ENCODE peak calls at places on chromosomes 4 and X, in nine cellular contexts. D, I, M, U, H, F, S, Z and X are unnamed samples.

GRCh38 chrX:82765806-82766205 is 742.3 kb upstream of the POU3F4 start:
- DNase-seq in S (peak; percentile 24), D (no peak), U (no peak), M (no peak), Z (no peak), I (peak; percentile 72), H (no peak), F (no peak), X (no peak)

GRCh38 chr4:7929530-7929951 is 10.1 kb downstream of the AFAP1 start:
- DNase-seq in F (no peak), U (no peak), H (no peak), D (peak; percentile 35), M (no peak), S (peak; percentile 84), I (no peak), Z (peak; percentile 72), X (no peak)

GRCh38 chr4:151325320-151326246 is at the start of gene SH3D19:
- DNase-seq in F (peak; percentile 62), U (peak; percentile 62), H (peak; percentile 80), I (peak; percentile 58), M (peak; percentile 81), D (peak; percentile 58), Z (peak; percentile 79), S (peak; percentile 85), X (peak; percentile 80)

GRCh38 chr4:38160487-38161207 is 200.4 kb downstream of the PTTG2 start:
- DNase-seq in M (peak; percentile 99), F (peak; percentile 99), I (peak; percentile 97), H (no peak), S (peak; percentile 96), D (no peak), Z (no peak), U (peak; percentile 94), X (no peak)

GRCh38 chrX:120769576-120770341 is 105.9 kb downstream of the CT47B1 start:
- DNase-seq in H (no peak), M (peak; percentile 81), Z (no peak), I (peak; percentile 71), D (no peak), S (peak; percentile 85), F (peak; percentile 83), U (peak; percentile 49), X (no peak)

GRCh38 chrX:152907084-152907651 is 9.3 kb downstream of the ZNF185 start:
- DNase-seq in D (peak; percentile 64), U (peak; percentile 93), Z (no peak), I (peak; percentile 42), S (no peak), M (peak; percentile 73), H (no peak), F (peak; percentile 80), X (peak; percentile 82)

GRCh38 chrX:40644175-40644574 is 3.2 kb downstream of the CXorf38 start:
- DNase-seq in F (peak; percentile 64), S (no peak), H (no peak), Z (no peak), I (peak; percentile 75), U (no peak), D (no peak), M (peak; percentile 76), X (no peak)

GRCh38 chr4:42519803-42520417 is 122.6 kb downstream of the SHISA3 start:
- DNase-seq in D (peak; percentile 36), F (peak; percentile 53), I (peak; percentile 67), Z (no peak), H (no peak), S (peak; percentile 59), U (peak; percentile 12), M (peak; percentile 77), X (no peak)

GRCh38 chr4:153486281-153487151 is 20.4 kb downstream of the TMEM131L start:
- DNase-seq in H (no peak), Z (no peak), I (peak; percentile 70), S (peak; percentile 86), M (peak; percentile 83), D (peak; percentile 35), U (peak; percentile 91), F (peak; percentile 74), X (no peak)

GRCh38 chrX:110219920-110220319 is 98.0 kb downstream of the AMMECR1 start:
- DNase-seq in F (peak; percentile 77), U (peak; percentile 44), D (no peak), S (peak; percentile 45), H (no peak), M (peak; percentile 56), Z (no peak), I (peak; percentile 59), X (no peak)

GRCh38 chr4:149344436-149344835 is 471.2 kb downstream of the IQCM start:
- DNase-seq in U (peak; percentile 77), M (peak; percentile 88), F (peak; percentile 93), H (no peak), Z (no peak), S (peak; percentile 62), I (peak; percentile 68), D (no peak), X (no peak)

GRCh38 chr4:53941331-53941730 is 123.1 kb downstream of the CHIC2 start:
- DNase-seq in F (no peak), Z (no peak), U (no peak), I (no peak), M (no peak), S (no peak), H (no peak), D (no peak), X (no peak)

GRCh38 chr4:129455462-129455861 is 359.5 kb downstream of the C4orf33 start:
- DNase-seq in S (peak; percentile 4), F (no peak), H (no peak), D (no peak), I (no peak), M (no peak), Z (no peak), U (no peak), X (no peak)

GRCh38 chr4:145345401-145345800 is 136.3 kb upstream of the SMAD1 start:
- DNase-seq in I (no peak), S (no peak), U (peak; percentile 84), D (no peak), Z (no peak), H (no peak), F (no peak), M (no peak), X (no peak)

GRCh38 chr4:145339075-145339725 is 142.5 kb upstream of the SMAD1 start:
- DNase-seq in D (no peak), F (no peak), U (no peak), Z (no peak), H (no peak), I (no peak), S (no peak), M (no peak), X (no peak)

GRCh38 chr4:145341381-145341780 is 140.3 kb upstream of the SMAD1 start:
- DNase-seq in F (no peak), Z (no peak), M (no peak), S (no peak), H (no peak), I (no peak), D (no peak), U (no peak), X (no peak)

GRCh38 chr4:145346081-145346480 is 135.6 kb upstream of the SMAD1 start:
- DNase-seq in Z (no peak), F (no peak), S (no peak), I (no peak), U (no peak), D (no peak), M (no peak), H (no peak), X (no peak)

GRCh38 chr4:145340071-145340695 is 141.5 kb upstream of the SMAD1 start:
- DNase-seq in M (no peak), D (peak; percentile 51), U (no peak), H (no peak), Z (no peak), S (no peak), I (no peak), F (no peak), X (no peak)
- TF ChIP-seq CTCF in M (no peak), D (no peak), U (no peak), H (no peak), Z (no peak), S (no peak), I (no peak), F (no peak), X (no peak)

GRCh38 chr4:115234405-115235093 is 121.1 kb upstream of the NDST4 start:
- DNase-seq in F (peak; percentile 4), H (no peak), S (peak; percentile 28), Z (no peak), M (no peak), I (no peak), D (no peak), U (no peak), X (no peak)
- TF ChIP-seq CTCF in F (peak; percentile 15), H (no peak), S (peak; percentile 40), Z (peak; percentile 41), M (no peak), I (no peak), D (no peak), U (peak; percentile 16), X (peak; percentile 80)

GRCh38 chr4:6329478-6330383 is 60.1 kb downstream of the WFS1 start:
- DNase-seq in D (no peak), Z (no peak), M (no peak), H (no peak), F (no peak), U (no peak), S (no peak), I (no peak), X (no peak)

GRCh38 chr4:6331468-6331867 is 61.8 kb downstream of the WFS1 start:
- DNase-seq in I (no peak), U (no peak), H (no peak), F (no peak), Z (no peak), D (no peak), S (no peak), M (no peak), X (no peak)

GRCh38 chr4:6330384-6330767 is 60.7 kb downstream of the WFS1 start:
- DNase-seq in H (no peak), U (no peak), D (no peak), S (no peak), F (no peak), I (no peak), M (no peak), Z (no peak), X (no peak)

GRCh38 chr4:6332042-6332668 is 62.5 kb downstream of the WFS1 start:
- DNase-seq in Z (no peak), H (no peak), U (no peak), F (peak; percentile 38), S (peak; percentile 25), I (peak; percentile 33), D (peak; percentile 82), M (peak; percentile 37), X (no peak)

DNA sequence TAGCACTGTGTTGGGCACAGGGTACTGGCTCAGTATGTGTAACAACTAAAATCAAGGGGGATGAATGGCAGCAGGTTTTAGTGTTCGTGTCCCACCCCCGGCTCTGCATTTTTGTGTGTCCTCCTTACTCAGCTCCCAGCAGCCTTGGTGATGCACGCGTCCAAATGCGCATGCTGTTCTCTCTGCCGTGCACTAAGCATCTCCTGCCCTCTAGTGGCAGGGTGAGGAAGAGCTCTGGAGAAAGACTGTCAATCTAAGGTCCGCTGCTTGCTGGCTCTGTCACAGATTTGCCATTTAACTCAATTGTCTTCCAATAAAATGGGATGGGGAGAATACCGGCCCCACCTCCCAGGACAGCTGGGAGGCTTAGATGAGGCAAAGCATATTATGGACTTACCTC is 61.4 kb downstream of the WFS1 start:
- DNase-seq in F (peak; percentile 34), H (no peak), I (no peak), D (peak; percentile 65), S (peak; percentile 16), M (peak; percentile 33), U (no peak), Z (no peak), X (no peak)
- TF ChIP-seq CTCF in F (peak; percentile 66), H (peak; percentile 52), I (peak; percentile 61), D (peak; percentile 68), S (peak; percentile 60), M (peak; percentile 69), U (peak; percentile 37), Z (peak; percentile 51), X (peak; percentile 75)

GRCh38 chrX:112367065-112367464 is 284.5 kb upstream of the TRPC5 start:
- DNase-seq in S (no peak), M (no peak), Z (no peak), D (no peak), U (no peak), F (no peak), H (no peak), I (no peak), X (no peak)

GRCh38 chrX:112368371-112368770 is 285.8 kb upstream of the TRPC5 start:
- DNase-seq in I (no peak), Z (no peak), F (no peak), H (no peak), U (no peak), M (no peak), S (peak; percentile 18), D (peak; percentile 11), X (no peak)
- TF ChIP-seq CTCF in I (no peak), Z (no peak), F (peak; percentile 17), H (no peak), U (peak; percentile 8), M (no peak), S (peak; percentile 48), D (no peak), X (peak; percentile 39)